ENCODE peak calls at places on chromosomes 1 and 21, in ten cellular contexts. K is ascending aorta, T is tibial nerve, S is transverse colon, Y is HCT116, C is IMR-90, D is uterus, R is ovary, G is colonic mucosa, B is cardiac muscle cell. O is an unnamed sample.

GRCh38 chr1:173628888-173629287 is 6.2 kb upstream of the TEX50 start:
- DNase-seq in K (no peak), T (no peak), S (no peak), Y (no peak), C (no peak), D (no peak), R (no peak), G (no peak), B (peak; percentile 31), O (no peak)

GRCh38 chr1:115373305-115373704 is 35.3 kb upstream of the NGF start:
- DNase-seq in K (no peak), T (no peak), S (no peak), Y (no peak), C (peak; percentile 95), D (no peak), R (no peak), G (no peak), B (peak; percentile 43), O (no peak)

GRCh38 chr1:938711-939504 is 15.2 kb downstream of the SAMD11 start:
- DNase-seq in K (no peak), T (no peak), S (no peak), Y (no peak), C (no peak), D (no peak), R (no peak), G (no peak), B (no peak), O (no peak)

GRCh38 chr1:93506140-93506539 is 58.2 kb downstream of the FNBP1L start:
- DNase-seq in K (no peak), T (no peak), S (no peak), Y (no peak), C (no peak), D (no peak), R (no peak), G (no peak), B (no peak), O (no peak)

GRCh38 chr1:153908071-153908470 is 14.7 kb downstream of the GATAD2B start:
- DNase-seq in K (no peak), T (no peak), S (no peak), Y (no peak), C (no peak), D (no peak), R (no peak), G (no peak), B (no peak), O (no peak)

GRCh38 chr21:17925000-17925610 is 105.9 kb upstream of the C21orf91 start:
- DNase-seq in K (peak; percentile 67), T (no peak), S (peak; percentile 42), Y (peak; percentile 59), C (peak; percentile 54), D (peak; percentile 42), R (peak; percentile 27), G (peak; percentile 58), B (peak; percentile 69), O (peak; percentile 60)

GRCh38 chr21:43345746-43346409 is 81.1 kb downstream of the SIK1 start:
- DNase-seq in K (peak; percentile 71), T (no peak), S (no peak), Y (no peak), C (peak; percentile 85), D (no peak), R (no peak), G (no peak), B (peak; percentile 97), O (no peak)

GRCh38 chr1:60598055-60598910 is 484.1 kb upstream of the NFIA start:
- DNase-seq in K (no peak), T (no peak), S (no peak), Y (no peak), C (no peak), D (no peak), R (no peak), G (no peak), B (no peak), O (no peak)

DNA sequence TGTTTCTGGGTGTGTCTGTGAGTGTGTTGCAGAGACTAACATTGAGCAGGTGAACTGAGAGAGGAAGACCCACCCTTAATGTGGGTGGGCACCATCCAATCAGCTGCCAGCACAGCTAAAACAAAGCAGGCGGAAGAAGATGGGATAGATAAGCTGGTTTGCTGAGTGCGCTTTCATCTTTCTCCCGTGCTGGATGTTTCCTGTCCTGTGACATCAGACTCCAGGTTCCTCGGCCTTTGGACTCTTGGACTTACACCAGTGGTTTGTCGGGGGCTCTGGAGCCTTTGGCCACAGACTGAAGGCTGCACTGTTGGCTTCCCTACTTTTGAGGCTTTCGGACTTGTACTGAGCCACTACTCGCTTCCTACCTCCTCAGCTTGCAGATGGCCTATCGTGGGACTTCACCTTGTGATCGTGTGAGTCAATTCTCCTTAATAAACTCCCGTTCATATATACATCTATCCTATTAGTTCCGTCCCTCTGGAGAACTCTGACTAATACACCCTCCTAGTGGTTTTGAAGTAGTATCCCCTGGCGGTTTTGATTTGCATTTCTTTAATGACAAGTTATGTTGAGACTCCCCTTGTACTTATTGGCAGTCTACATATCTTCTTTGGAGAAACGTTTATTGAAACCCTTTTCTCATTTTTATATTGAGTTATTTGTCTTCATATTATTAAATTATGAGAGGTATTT is 546.6 kb upstream of the TMPRSS15 start:
- DNase-seq in K (no peak), T (no peak), S (no peak), Y (no peak), C (no peak), D (no peak), R (no peak), G (no peak), B (no peak), O (no peak)
- TF ChIP-seq CTCF in K (no peak), T (no peak), S (no peak), Y (no peak), C (no peak), D (no peak), R (no peak), G (no peak), B (no peak), O (no peak)

GRCh38 chr1:26066857-26067256 is 573 bp downstream of the TRIM63 start:
- DNase-seq in K (no peak), T (no peak), S (no peak), Y (no peak), C (no peak), D (peak; percentile 50), R (no peak), G (no peak), B (peak; percentile 61), O (peak; percentile 46)

GRCh38 chr1:26066160-26066559 is 1.3 kb downstream of the TRIM63 start:
- DNase-seq in K (no peak), T (no peak), S (no peak), Y (no peak), C (no peak), D (no peak), R (no peak), G (no peak), B (no peak), O (no peak)

GRCh38 chr1:26064591-26064990 is 2.8 kb downstream of the TRIM63 start:
- DNase-seq in K (no peak), T (no peak), S (no peak), Y (no peak), C (no peak), D (no peak), R (no peak), G (no peak), B (no peak), O (no peak)

GRCh38 chr1:26069941-26070807 is 2.7 kb upstream of the TRIM63 start:
- DNase-seq in K (no peak), T (no peak), S (no peak), Y (no peak), C (no peak), D (no peak), R (no peak), G (no peak), B (no peak), O (no peak)

DNA sequence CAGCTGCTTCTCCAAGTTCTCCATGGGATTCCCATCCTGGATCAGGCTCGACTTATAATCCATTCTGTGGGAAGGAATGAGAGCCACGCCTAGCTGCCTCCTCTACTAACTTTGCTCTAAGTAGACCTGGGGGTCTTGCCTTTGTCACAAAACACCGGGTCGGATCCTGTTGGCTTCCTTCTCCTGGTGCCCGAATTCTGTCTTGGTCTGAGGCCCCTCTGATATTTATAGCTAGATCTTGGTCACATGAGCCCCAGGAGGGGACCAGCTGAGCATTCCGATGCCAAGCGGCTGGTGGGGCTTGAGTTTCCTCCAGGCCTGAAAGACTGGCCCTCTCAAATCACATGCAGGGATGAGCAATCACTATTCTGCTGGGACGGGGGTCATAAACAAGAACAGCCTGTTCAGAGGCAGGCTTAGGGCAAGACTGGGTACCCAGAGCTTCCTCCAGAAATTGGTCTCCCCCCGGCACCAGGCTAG is at the start of gene TRIM63:
- DNase-seq in K (no peak), T (no peak), S (no peak), Y (no peak), C (no peak), D (peak; percentile 27), R (no peak), G (no peak), B (no peak), O (no peak)
- H3K4me3 ChIP-seq in K (no peak within 1 kb of the TSS), T (no peak within 1 kb of the TSS), S (no peak within 1 kb of the TSS), Y (no peak within 1 kb of the TSS), C (no peak within 1 kb of the TSS), D (no peak within 1 kb of the TSS), R (no peak within 1 kb of the TSS), G (no peak within 1 kb of the TSS), B (peak within 1 kb of the TSS; percentile 14), O (no peak within 1 kb of the TSS)

GRCh38 chr1:238401138-238401537 is 510.4 kb upstream of the ZP4 start:
- DNase-seq in K (no peak), T (no peak), S (no peak), Y (no peak), C (no peak), D (no peak), R (no peak), G (no peak), B (no peak), O (no peak)

GRCh38 chr1:238404921-238405320 is 514.2 kb upstream of the ZP4 start:
- DNase-seq in K (no peak), T (no peak), S (no peak), Y (no peak), C (peak; percentile 51), D (no peak), R (no peak), G (no peak), B (no peak), O (no peak)

GRCh38 chr1:238404506-238404905 is 513.8 kb upstream of the ZP4 start:
- DNase-seq in K (no peak), T (no peak), S (no peak), Y (no peak), C (peak; percentile 29), D (no peak), R (no peak), G (no peak), B (no peak), O (no peak)

GRCh38 chr1:238396140-238396539 is 505.4 kb upstream of the ZP4 start:
- DNase-seq in K (no peak), T (no peak), S (no peak), Y (no peak), C (no peak), D (no peak), R (no peak), G (no peak), B (no peak), O (no peak)

DNA sequence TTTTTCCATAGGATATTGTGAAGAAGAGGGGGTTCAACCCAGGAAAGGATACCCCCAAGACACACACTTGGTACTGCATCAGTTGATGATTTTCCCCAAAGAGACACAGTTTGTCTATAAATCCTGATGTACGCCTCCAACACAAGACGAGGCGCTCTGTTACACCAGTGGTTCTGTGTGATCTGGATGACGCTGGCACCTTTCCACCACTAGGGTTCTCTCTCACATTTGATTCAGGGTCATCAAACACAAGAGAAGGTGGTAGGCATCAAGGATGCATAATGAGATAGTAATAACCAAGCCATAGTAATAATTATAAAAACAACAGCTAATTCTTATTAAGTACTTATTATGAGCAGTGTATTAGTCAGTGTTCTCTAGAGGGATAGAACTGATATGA is 508.8 kb upstream of the ZP4 start:
- DNase-seq in K (no peak), T (no peak), S (no peak), Y (no peak), C (no peak), D (no peak), R (no peak), G (no peak), B (no peak), O (no peak)
- TF ChIP-seq CTCF in K (no peak), T (no peak), S (no peak), Y (no peak), C (no peak), D (no peak), R (no peak), G (no peak), B (no peak), O (no peak)

DNA sequence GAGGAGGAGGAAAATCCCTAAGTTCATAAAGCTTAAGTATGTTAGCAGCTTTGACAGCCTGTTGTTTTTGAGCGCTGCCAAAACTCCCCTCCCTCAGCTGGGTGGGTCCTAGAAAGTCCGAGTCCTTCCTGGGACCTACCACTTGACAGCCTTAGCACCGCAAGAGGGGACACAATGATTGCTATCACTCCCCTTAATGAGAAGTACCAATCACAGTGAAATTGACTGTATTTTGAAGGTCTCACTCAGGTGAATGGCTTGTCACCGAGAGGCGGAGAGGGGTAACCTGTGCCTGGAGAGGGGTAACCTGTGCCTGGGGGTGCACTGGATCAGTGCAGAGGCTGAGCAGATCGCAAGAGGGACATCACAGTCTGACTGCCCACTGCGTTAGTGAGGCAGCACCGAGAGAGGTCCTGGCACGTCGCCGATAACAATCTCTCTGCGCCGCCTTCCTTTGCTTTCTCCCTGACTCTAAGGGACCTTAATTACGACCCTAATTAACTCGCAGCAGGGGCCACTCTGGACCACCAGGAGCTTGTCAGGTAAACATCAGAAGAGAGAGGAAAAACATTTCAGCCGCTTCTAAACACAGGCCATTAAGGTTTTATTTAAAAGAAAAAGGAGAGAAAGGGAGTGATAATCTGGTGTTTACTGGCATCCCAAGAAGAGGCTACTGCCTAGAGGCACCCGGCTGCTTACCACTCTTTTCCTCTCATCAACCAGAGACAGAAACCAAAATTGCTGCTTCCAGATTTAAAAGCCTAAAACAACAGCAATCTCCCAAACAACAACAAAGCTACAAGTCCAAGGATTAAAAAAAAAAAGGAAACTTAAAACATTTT is 25.7 kb upstream of the KCNK1 start:
- DNase-seq in K (no peak), T (no peak), S (no peak), Y (no peak), C (no peak), D (no peak), R (no peak), G (no peak), B (no peak), O (no peak)
- H3K4me3 ChIP-seq in K (no peak overlapping the region), T (no peak overlapping the region), S (no peak overlapping the region), Y (no peak overlapping the region), C (no peak overlapping the region), D (no peak overlapping the region), R (no peak overlapping the region), G (no peak overlapping the region), B (no peak overlapping the region), O (no peak overlapping the region)